ENCODE peak calls at places on chromosome 12, in ten cellular contexts. Q is left ventricle myocardium inferior; I is astrocyte; U is epithelial cell of prostate; D is CD4-positive, alpha-beta T cell; R is heart right ventricle; H is coronary artery; E is Panc1; G is IMR-90; N is PC-3. V is an unnamed sample.

GRCh38 chr12:53561590-53561953 is 54.3 kb upstream of the NPFF start:
- DNase-seq in E (peak; percentile 85), D (no peak), N (peak; percentile 91), H (no peak), U (peak; percentile 63), Q (no peak), I (peak; percentile 93), G (peak; percentile 92), R (no peak), V (no peak)

GRCh38 chr12:13197526-13198141 is 1.1 kb downstream of the EMP1 start:
- DNase-seq in U (no peak), Q (peak; percentile 77), D (no peak), G (peak; percentile 36), H (no peak), E (no peak), R (peak; percentile 52), N (no peak), I (no peak), V (no peak)

GRCh38 chr12:51118706-51119105 is 35.3 kb upstream of the CSRNP2 start:
- DNase-seq in G (peak; percentile 84), N (peak; percentile 87), Q (no peak), R (no peak), E (peak; percentile 80), U (peak; percentile 87), D (no peak), I (peak; percentile 97), H (no peak), V (no peak)

GRCh38 chr12:131711551-131712205 is 788 bp downstream of the SFSWAP start:
- DNase-seq in E (no peak), G (no peak), Q (no peak), U (no peak), I (no peak), N (no peak), R (no peak), H (no peak), D (no peak), V (no peak)

GRCh38 chr12:7061138-7061537 is 620 bp downstream of the C1S start:
- DNase-seq in N (no peak), G (no peak), E (no peak), H (peak; percentile 69), Q (no peak), I (no peak), R (no peak), U (no peak), D (no peak), V (no peak)

GRCh38 chr12:103632554-103633216 is 45.6 kb downstream of the STAB2 start:
- DNase-seq in Q (no peak), U (peak; percentile 10), D (no peak), R (no peak), H (no peak), G (peak; percentile 33), I (peak; percentile 2), E (peak; percentile 61), N (peak; percentile 93), V (no peak)

GRCh38 chr12:89067436-89067835 is 284.9 kb downstream of the DUSP6 start:
- DNase-seq in U (peak; percentile 87), N (peak; percentile 96), E (no peak), R (no peak), G (peak; percentile 94), H (no peak), D (no peak), Q (no peak), I (peak; percentile 91), V (no peak)

GRCh38 chr12:19971396-19971802 is 396.9 kb upstream of the PDE3A start:
- DNase-seq in H (no peak), E (no peak), N (no peak), U (no peak), I (peak; percentile 94), Q (no peak), R (no peak), D (no peak), G (no peak), V (no peak)

GRCh38 chr12:52056801-52057613 is 5.8 kb downstream of the NR4A1 start:
- DNase-seq in U (no peak), N (no peak), R (no peak), H (peak; percentile 81), E (no peak), G (peak; percentile 54), D (no peak), I (peak; percentile 32), Q (no peak), V (no peak)

DNA sequence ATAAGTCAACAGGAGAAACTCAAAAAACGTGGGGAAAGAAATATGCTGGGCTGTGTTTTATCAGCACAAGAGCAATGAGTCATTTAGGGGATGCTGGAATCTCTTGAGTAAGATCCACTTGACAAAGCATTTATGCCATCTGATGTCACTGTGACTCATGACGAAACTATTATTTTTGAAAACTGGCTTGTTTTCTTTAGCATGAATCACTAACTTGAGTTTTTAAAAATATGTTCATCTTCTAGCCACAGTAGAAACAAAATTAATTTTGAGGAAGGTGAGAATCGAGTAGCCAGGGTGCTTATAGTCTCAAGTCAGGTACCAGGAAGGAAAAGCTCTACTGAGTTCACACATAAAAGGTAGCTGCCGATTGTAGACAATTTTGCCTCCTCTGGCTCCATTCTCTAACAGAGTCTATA is 456.2 kb upstream of the MGAT4C start:
- DNase-seq in H (no peak), G (peak; percentile 99), Q (no peak), N (peak; percentile 98), D (no peak), I (peak; percentile 99), E (peak; percentile 92), U (peak; percentile 95), R (no peak), V (no peak)
- H3K27ac ChIP-seq in H (peak overlapping the region; percentile 63), G (peak overlapping the region; percentile 85), Q (no peak overlapping the region), N (peak overlapping the region; percentile 77), D (no peak overlapping the region), I (peak overlapping the region; percentile 87), E (peak overlapping the region; percentile 1), U (peak overlapping the region; percentile 81), R (no peak overlapping the region), V (no peak overlapping the region)

GRCh38 chr12:21328578-21328977 is 6.1 kb downstream of the SLCO1A2 start:
- DNase-seq in D (no peak), G (no peak), I (no peak), H (no peak), U (no peak), Q (no peak), R (no peak), E (no peak), N (no peak), V (no peak)

GRCh38 chr12:21323736-21324135 is 11.0 kb downstream of the SLCO1A2 start:
- DNase-seq in E (no peak), H (no peak), Q (no peak), N (no peak), I (no peak), R (no peak), G (no peak), D (no peak), U (no peak), V (no peak)

GRCh38 chr12:21324551-21324950 is 10.2 kb downstream of the SLCO1A2 start:
- DNase-seq in U (no peak), Q (no peak), N (no peak), E (no peak), D (no peak), R (no peak), H (no peak), G (no peak), I (no peak), V (no peak)
- H3K27ac ChIP-seq in U (no peak overlapping the region), Q (no peak overlapping the region), N (no peak overlapping the region), E (no peak overlapping the region), D (no peak overlapping the region), R (no peak overlapping the region), H (no peak overlapping the region), G (no peak overlapping the region), I (no peak overlapping the region), V (peak overlapping the region; percentile 95)

GRCh38 chr12:58920956-58921861 is 905 bp upstream of the LRIG3 start:
- DNase-seq in U (no peak), R (no peak), H (no peak), G (no peak), E (no peak), Q (no peak), N (no peak), I (no peak), D (no peak), V (no peak)

GRCh38 chr12:58919271-58920101 is 818 bp downstream of the LRIG3 start:
- DNase-seq in N (peak; percentile 48), H (peak; percentile 78), G (peak; percentile 58), I (peak; percentile 63), U (no peak), E (peak; percentile 33), D (no peak), Q (no peak), R (no peak), V (peak; percentile 43)

GRCh38 chr12:58917699-58918334 is 2.5 kb downstream of the LRIG3 start:
- DNase-seq in N (peak; percentile 22), G (no peak), R (no peak), U (no peak), E (no peak), H (no peak), Q (no peak), D (no peak), I (no peak), V (no peak)

GRCh38 chr12:58918475-58918874 is 1.8 kb downstream of the LRIG3 start:
- DNase-seq in U (no peak), G (peak; percentile 15), Q (no peak), N (peak; percentile 34), D (no peak), E (no peak), I (no peak), H (no peak), R (no peak), V (no peak)

DNA sequence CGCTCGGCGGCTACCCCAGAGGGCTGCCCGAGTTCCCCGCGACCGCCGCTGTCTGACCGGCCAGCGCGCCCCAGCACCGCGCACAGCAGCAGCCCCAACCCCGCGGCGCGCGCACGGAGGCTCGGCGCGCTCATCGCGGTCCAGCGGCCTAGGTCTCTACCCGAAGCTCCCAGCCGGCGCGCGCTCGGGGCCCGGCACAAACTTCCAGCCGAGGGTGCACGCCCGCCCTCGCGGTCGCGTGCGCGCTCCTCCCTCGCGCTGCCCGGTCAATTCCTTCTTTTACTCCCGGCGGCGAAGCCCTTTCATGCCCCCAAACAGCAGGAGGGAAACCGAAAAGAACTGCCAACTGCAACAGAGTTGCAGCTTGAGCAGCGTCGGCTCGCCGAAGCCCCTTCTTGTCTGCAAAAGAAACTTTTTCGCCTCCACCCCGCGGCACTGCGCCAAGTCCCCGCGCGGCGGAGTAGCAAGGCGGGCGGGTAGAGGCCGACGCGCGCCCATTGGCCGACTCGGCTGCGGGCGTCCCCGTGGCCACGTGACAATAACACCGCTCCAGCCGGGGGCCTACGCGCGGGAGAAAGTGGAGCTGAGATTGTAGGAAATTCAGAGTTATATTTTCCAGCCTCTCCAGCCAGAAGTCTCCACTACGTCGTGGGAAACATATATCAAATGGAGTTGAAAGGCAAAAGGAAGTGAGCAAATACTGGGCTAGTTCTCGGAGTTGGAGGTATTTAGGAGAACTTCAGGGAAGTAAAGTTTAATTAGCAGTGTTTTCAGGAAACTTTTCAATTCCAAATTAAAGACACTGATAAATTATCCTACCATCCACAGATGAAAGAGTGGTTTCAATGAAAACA is at the start of gene LRIG3:
- DNase-seq in D (no peak), U (peak; percentile 34), E (peak; percentile 41), I (peak; percentile 87), H (peak; percentile 95), G (peak; percentile 89), R (peak; percentile 92), N (peak; percentile 88), Q (peak; percentile 90), V (peak; percentile 32)
- H3K27ac ChIP-seq in D (no peak within 1 kb of the TSS), U (peak within 1 kb of the TSS; percentile 78), E (peak within 1 kb of the TSS; percentile 81), I (peak within 1 kb of the TSS; percentile 87), H (peak within 1 kb of the TSS; percentile 99), G (peak within 1 kb of the TSS; percentile 98), R (peak within 1 kb of the TSS; percentile 97), N (peak within 1 kb of the TSS; percentile 69), Q (peak within 1 kb of the TSS; percentile 90), V (peak within 1 kb of the TSS; percentile 85)

DNA sequence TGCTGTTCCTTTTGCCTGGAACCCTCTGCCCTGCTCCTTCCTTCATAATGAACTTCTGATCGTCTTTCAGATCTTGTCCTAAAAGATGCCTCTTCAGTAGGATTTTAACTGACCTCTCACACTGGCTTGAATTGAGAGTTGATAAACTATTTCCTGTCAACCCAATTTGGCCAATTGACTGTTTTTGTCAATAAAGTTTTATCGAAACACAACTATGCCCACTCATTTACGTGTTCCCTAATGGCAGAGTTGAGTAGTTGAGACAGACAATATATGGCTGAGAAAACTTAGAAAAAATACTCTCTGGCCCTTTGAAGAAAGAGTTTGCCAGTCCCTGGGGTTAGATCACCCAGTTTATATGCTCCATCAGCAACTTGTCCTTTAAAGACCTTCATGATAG is 171.7 kb upstream of the TBX3 start:
- DNase-seq in I (no peak), U (no peak), R (no peak), N (no peak), D (no peak), H (no peak), G (no peak), Q (no peak), E (no peak), V (no peak)
- H3K27ac ChIP-seq in I (no peak overlapping the region), U (no peak overlapping the region), R (no peak overlapping the region), N (no peak overlapping the region), D (no peak overlapping the region), H (no peak overlapping the region), G (no peak overlapping the region), Q (no peak overlapping the region), E (no peak overlapping the region), V (no peak overlapping the region)

V was measured in caudate nucleus.